ENCODE peak calls at places on chromosomes 3 and 15, in six cellular contexts. T is GM12878, I is GM12892, H is HepG2, V is H1, A is K562. B is an unnamed sample.

GRCh38 chr3:99949956-99950670 is 132.5 kb downstream of the CMSS1 start:
- DNase-seq in T (no peak), I (no peak), H (no peak), V (no peak), A (no peak), B (no peak)

GRCh38 chr3:64053581-64053980 is 30.3 kb upstream of the PSMD6 start:
- DNase-seq in T (no peak), I (no peak), H (no peak), V (no peak), A (no peak), B (no peak)

GRCh38 chr15:65368646-65369045 is 9.2 kb downstream of the IGDCC3 start:
- DNase-seq in T (no peak), I (no peak), H (no peak), V (no peak), A (no peak), B (no peak)

GRCh38 chr3:138186803-138187295 is 252 bp upstream of the ARMC8 start:
- DNase-seq in T (peak; percentile 54), I (peak; percentile 91), H (no peak), V (no peak), A (peak; percentile 89), B (no peak)

GRCh38 chr3:32472716-32473115 is 29.9 kb downstream of the CMTM6 start:
- DNase-seq in T (no peak), I (no peak), H (no peak), V (no peak), A (no peak), B (no peak)

GRCh38 chr3:13045904-13046568 is 27.2 kb downstream of the IQSEC1 start:
- DNase-seq in T (peak; percentile 76), I (peak; percentile 73), H (no peak), V (no peak), A (no peak), B (peak; percentile 69)

GRCh38 chr3:184175981-184176376 is 1.3 kb downstream of the AP2M1 start:
- DNase-seq in T (no peak), I (no peak), H (no peak), V (no peak), A (no peak), B (no peak)

GRCh38 chr3:134357914-134358811 is 16.1 kb downstream of the AMOTL2 start:
- DNase-seq in T (no peak), I (no peak), H (peak; percentile 87), V (peak; percentile 60), A (no peak), B (no peak)

GRCh38 chr3:188916934-188917391 is 254.8 kb upstream of the TPRG1 start:
- DNase-seq in T (peak; percentile 19), I (no peak), H (no peak), V (no peak), A (no peak), B (no peak)

GRCh38 chr3:55468251-55468650 is 18.9 kb downstream of the WNT5A start:
- DNase-seq in T (no peak), I (no peak), H (no peak), V (no peak), A (no peak), B (no peak)

GRCh38 chr15:72202302-72202701 is 4.7 kb upstream of the GRAMD2A start:
- DNase-seq in T (no peak), I (no peak), H (no peak), V (no peak), A (no peak), B (no peak)

GRCh38 chr3:122533931-122534334 is 19.2 kb upstream of the KPNA1 start:
- DNase-seq in T (peak; percentile 79), I (peak; percentile 42), H (no peak), V (no peak), A (peak; percentile 27), B (peak; percentile 53)

GRCh38 chr15:49789436-49789835 is 168.6 kb downstream of the DTWD1 start:
- DNase-seq in T (no peak), I (no peak), H (no peak), V (no peak), A (no peak), B (no peak)

GRCh38 chr15:84842781-84843180 is 25.6 kb downstream of the ALPK3 start:
- DNase-seq in T (no peak), I (no peak), H (no peak), V (no peak), A (no peak), B (no peak)

GRCh38 chr3:152835311-152836102 is 576 bp downstream of the P2RY1 start:
- DNase-seq in T (no peak), I (peak; percentile 48), H (no peak), V (no peak), A (peak; percentile 77), B (peak; percentile 38)

GRCh38 chr3:129461022-129461421 is 21.0 kb downstream of the IFT122 start:
- DNase-seq in T (no peak), I (no peak), H (no peak), V (no peak), A (peak; percentile 23), B (no peak)

GRCh38 chr15:57637836-57638235 is 46.1 kb downstream of the MYZAP start:
- DNase-seq in T (no peak), I (no peak), H (no peak), V (no peak), A (no peak), B (no peak)

GRCh38 chr3:194212021-194212868 is 76.3 kb downstream of the HES1 start:
- DNase-seq in T (no peak), I (no peak), H (no peak), V (no peak), A (no peak), B (no peak)

GRCh38 chr3:112346491-112347122 is 13.7 kb downstream of the CD200 start:
- DNase-seq in T (no peak), I (no peak), H (no peak), V (no peak), A (no peak), B (no peak)

GRCh38 chr3:146086211-146086610 is 74.8 kb downstream of the PLOD2 start:
- DNase-seq in T (no peak), I (no peak), H (no peak), V (no peak), A (no peak), B (no peak)

GRCh38 chr3:195394024-195394423 is 48.8 kb downstream of the ACAP2 start:
- DNase-seq in T (no peak), I (peak; percentile 9), H (no peak), V (no peak), A (no peak), B (peak; percentile 3)

GRCh38 chr3:140440446-140440845 is 237.4 kb upstream of the TRIM42 start:
- DNase-seq in T (no peak), I (no peak), H (no peak), V (no peak), A (no peak), B (no peak)

GRCh38 chr15:92655178-92655995 is at the start of gene FAM174B:
- DNase-seq in T (no peak), I (peak; percentile 45), H (no peak), V (no peak), A (no peak), B (peak; percentile 66)

GRCh38 chr3:196697270-196697669 is 14.8 kb downstream of the CEP19 start:
- DNase-seq in T (no peak), I (no peak), H (no peak), V (no peak), A (no peak), B (no peak)

GRCh38 chr3:196695849-196696226 is 16.2 kb downstream of the CEP19 start:
- DNase-seq in T (no peak), I (no peak), H (no peak), V (no peak), A (no peak), B (no peak)

GRCh38 chr3:196689941-196690660 is 21.9 kb downstream of the CEP19 start:
- DNase-seq in T (no peak), I (no peak), H (no peak), V (no peak), A (no peak), B (no peak)

GRCh38 chr3:196694941-196695848 is 16.9 kb downstream of the CEP19 start:
- DNase-seq in T (no peak), I (no peak), H (no peak), V (no peak), A (no peak), B (no peak)

DNA sequence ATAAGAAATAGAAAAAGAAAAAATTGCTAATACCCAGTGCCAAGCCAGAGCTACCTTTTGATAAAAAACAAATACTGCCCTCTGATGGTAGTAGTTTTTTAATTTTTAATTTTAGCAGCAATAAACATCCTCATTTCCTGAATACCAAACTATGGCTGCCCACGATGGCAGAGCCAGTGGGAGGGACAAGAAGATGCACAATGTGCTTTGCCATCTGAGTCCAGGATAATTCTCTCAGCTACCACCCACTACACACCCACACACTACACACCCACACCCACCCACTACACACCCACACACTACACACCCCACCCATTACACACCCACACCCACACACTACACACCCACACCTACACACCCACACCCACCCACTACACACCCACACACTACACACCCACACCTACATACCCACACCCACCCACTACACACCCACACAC is 17.8 kb downstream of the CEP19 start:
- DNase-seq in T (no peak), I (no peak), H (no peak), V (no peak), A (no peak), B (no peak)
- TF ChIP-seq TAF1 in T (no peak), I (no peak), H (no peak), V (no peak), A (no peak), B (no peak)

DNA sequence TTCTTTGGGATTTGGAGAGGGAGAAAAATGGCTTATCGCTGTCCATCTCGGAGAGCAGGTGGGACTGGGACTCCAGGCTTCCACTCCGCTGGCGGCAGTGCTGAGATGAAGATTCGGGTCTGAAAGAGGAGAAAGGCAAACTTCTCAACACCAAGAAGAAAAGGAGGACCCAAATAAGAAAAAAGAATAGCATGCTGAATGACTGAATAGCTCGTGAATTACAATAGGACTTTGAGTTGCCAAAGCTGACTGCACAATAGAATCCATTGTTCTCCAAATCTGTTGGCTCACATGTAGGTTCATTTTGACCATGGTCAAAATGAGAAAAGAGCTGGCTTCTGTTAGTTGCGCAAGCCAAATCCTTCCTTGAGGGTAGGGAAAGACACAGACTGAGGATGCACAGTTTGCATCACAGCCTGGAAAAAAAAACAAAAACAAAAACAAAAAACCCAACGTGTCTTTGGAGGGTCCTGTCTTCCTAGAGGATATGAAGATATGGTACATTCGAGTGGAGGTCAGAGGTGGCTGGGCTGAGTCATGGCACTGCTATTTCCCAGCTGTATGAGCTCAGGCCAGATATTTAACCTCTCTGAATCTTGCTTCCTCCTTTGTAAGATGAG is 59.3 kb upstream of the LMOD3 start:
- DNase-seq in T (no peak), I (no peak), H (peak; percentile 80), V (no peak), A (no peak), B (no peak)
- TF ChIP-seq POLR2A in T (no peak), I (no peak), H (no peak), V (no peak), A (no peak), B (no peak)

GRCh38 chr3:25430942-25431570 is 3.0 kb downstream of the RARB start:
- DNase-seq in T (no peak), I (no peak), H (no peak), V (no peak), A (no peak), B (no peak)
- TF ChIP-seq TAF1 in T (no peak), I (no peak), H (no peak), V (no peak), A (no peak), B (no peak)

DNA sequence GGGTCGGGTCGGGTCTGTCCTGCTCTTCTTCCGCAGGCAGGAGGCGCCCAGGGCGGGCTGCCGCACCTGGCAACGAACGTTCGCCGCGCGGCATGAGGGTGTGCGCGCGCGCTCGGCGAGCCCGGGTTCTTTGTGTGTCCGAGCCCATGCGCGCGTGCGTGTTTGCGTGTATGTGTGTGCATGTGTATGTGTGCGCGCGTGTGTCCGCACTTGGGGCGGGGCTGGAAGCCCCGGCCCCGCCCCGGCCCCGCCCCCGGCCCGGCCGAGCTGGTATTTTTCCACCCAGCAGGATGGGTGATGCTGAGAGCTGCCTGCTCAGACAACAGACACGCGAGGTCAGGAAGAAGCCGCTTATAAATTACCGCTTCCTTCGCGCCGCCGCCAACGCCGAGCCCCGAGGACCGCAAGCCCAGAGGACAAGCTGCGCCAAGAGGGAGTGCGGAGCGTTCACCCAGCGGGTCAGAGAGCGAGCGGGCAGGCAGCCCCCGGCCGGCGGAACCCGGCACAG is at the start of gene SLC6A6:
- DNase-seq in T (peak; percentile 79), I (peak; percentile 95), H (peak; percentile 95), V (peak; percentile 87), A (peak; percentile 97), B (peak; percentile 91)
- TF ChIP-seq POLR2A in T (peak; percentile 78), I (peak; percentile 82), H (no peak), V (peak; percentile 93), A (peak; percentile 87), B (peak; percentile 40)